ENCODE peak calls at places on chromosome 14, in four cellular contexts. T is cardiac fibroblast, B is fibroblast of pulmonary artery, Y is body of pancreas. K is an unnamed sample.

GRCh38 chr14:55123101-55123500 is 6.0 kb upstream of the LGALS3 start:
- DNase-seq in T (peak; percentile 94), B (peak; percentile 95), Y (peak; percentile 25), K (peak; percentile 93)

GRCh38 chr14:73237786-73238261 is 518 bp downstream of the PAPLN start:
- DNase-seq in T (no peak), B (no peak), Y (no peak), K (no peak)

GRCh38 chr14:101473795-101474562 is 87.3 kb upstream of the DIO3 start:
- DNase-seq in T (no peak), B (no peak), Y (no peak), K (no peak)

GRCh38 chr14:59438148-59438766 is 26.9 kb downstream of the GPR135 start:
- DNase-seq in T (peak; percentile 84), B (peak; percentile 87), Y (no peak), K (peak; percentile 94)

GRCh38 chr14:104928391-104929133 is 3.9 kb downstream of the PLD4 start:
- DNase-seq in T (no peak), B (no peak), Y (no peak), K (no peak)

GRCh38 chr14:97416550-97416949 is 619.4 kb downstream of the VRK1 start:
- DNase-seq in T (no peak), B (no peak), Y (no peak), K (no peak)

GRCh38 chr14:63435204-63435603 is 108.0 kb downstream of the PPP2R5E start:
- DNase-seq in T (no peak), B (no peak), Y (no peak), K (no peak)

GRCh38 chr14:60101801-60102200 is 10.1 kb downstream of the PCNX4 start:
- DNase-seq in T (no peak), B (peak; percentile 17), Y (no peak), K (no peak)

GRCh38 chr14:22887990-22888378 is 5.0 kb downstream of the REM2 start:
- DNase-seq in T (no peak), B (no peak), Y (no peak), K (no peak)

GRCh38 chr14:83019744-83020414 is 1486.2 kb upstream of the SEL1L start:
- DNase-seq in T (no peak), B (no peak), Y (no peak), K (no peak)

GRCh38 chr14:65229431-65230286 is 127.3 kb upstream of the MAX start:
- DNase-seq in T (peak; percentile 46), B (peak; percentile 43), Y (peak; percentile 38), K (peak; percentile 63)
- H3K4me3 ChIP-seq in T (no peak overlapping the region), B (peak overlapping the region; percentile 28), Y (no peak overlapping the region), K (peak overlapping the region; percentile 35)

GRCh38 chr14:90922141-90922540 is 105.9 kb upstream of the TTC7B start:
- DNase-seq in T (no peak), B (no peak), Y (no peak), K (no peak)

DNA sequence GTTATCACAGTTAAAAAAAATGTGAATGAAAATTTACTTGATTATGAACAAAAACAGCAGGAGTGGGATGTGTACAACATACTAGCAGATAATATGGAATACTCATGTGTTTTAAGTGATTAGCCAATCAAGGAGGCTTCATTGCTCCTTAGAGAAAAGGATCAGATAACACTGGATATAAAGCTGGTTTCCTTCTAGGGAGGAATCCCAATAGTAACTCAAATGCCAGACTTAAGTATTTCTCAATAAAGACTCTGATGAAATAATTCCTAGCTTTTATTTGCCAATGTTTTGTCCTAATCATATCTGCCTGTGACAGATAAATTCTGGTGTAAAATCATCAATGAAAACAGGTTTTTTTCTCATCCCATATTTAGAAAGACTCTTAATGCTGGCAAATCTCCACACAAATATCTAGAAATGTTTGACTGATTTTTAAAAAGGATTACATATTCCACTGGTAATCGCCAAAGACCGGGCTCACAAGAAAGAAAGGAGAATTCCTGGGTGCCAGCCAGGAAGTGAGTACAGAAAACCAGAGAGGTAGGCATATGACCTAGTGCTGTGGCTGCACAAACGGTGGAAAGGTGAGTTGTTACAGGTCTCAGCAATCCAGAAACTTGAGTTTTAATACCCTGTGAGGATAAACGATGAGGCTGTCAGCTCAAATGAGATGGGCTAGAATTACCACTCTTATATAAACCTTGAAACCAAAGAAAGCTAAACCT is 108.6 kb upstream of the TTC7B start:
- DNase-seq in T (peak; percentile 45), B (peak; percentile 52), Y (peak; percentile 34), K (peak; percentile 67)
- TF ChIP-seq CTCF in T (no peak), B (no peak), Y (no peak), K (no peak)

GRCh38 chr14:76829016-76829365 is 2.8 kb downstream of the LRRC74A start:
- DNase-seq in T (peak; percentile 68), B (peak; percentile 64), Y (peak; percentile 80), K (no peak)

GRCh38 chr14:76828339-76829015 is 2.3 kb downstream of the LRRC74A start:
- DNase-seq in T (peak; percentile 21), B (peak; percentile 18), Y (peak; percentile 92), K (no peak)

GRCh38 chr14:76826122-76826521 is at the start of gene LRRC74A:
- DNase-seq in T (no peak), B (no peak), Y (peak; percentile 34), K (no peak)

GRCh38 chr14:76829650-76830421 is 3.6 kb downstream of the LRRC74A start:
- DNase-seq in T (peak; percentile 81), B (peak; percentile 77), Y (peak; percentile 95), K (no peak)

DNA sequence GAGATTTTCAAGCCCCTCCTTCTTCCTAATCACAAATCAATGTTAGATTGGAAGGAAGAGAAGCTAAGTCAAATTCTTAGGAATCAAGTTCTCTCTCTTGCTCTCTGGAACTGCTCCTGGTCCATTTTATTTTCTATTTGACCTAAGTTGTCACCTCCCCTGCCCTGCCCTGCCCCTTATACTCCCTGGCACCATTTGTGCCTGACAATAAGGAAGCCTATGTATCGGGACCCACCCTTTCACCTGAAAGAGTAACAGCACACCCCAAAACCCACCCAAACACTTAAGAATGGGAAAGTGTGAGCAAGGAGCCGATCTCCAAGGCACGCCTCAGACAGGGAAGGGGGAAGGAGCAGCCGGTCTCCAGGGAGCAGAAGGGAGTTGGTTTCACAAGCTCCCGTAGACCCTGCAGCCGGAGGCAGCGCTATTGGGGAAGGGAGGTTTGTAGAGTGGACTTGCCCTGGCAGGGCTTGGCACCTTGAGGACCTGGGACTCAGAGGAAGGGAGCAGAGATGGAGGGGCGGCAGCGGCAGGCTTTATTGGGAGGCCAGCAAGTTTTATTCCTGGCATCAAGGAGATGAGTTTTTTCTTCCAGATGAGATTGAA is 1.6 kb downstream of the LRRC74A start:
- DNase-seq in T (peak; percentile 51), B (peak; percentile 41), Y (peak; percentile 53), K (peak; percentile 36)
- H3K4me3 ChIP-seq in T (peak overlapping the region; percentile 20), B (peak overlapping the region; percentile 27), Y (no peak overlapping the region), K (peak overlapping the region; percentile 53)

GRCh38 chr14:71704210-71704609 is 228.0 kb upstream of the RGS6 start:
- DNase-seq in T (no peak), B (no peak), Y (no peak), K (no peak)

GRCh38 chr14:71702799-71703198 is 229.4 kb upstream of the RGS6 start:
- DNase-seq in T (peak; percentile 39), B (no peak), Y (no peak), K (no peak)

GRCh38 chr14:71701990-71702389 is 230.2 kb upstream of the RGS6 start:
- DNase-seq in T (no peak), B (no peak), Y (no peak), K (no peak)

GRCh38 chr14:71703477-71703876 is 228.8 kb upstream of the RGS6 start:
- DNase-seq in T (peak; percentile 77), B (peak; percentile 75), Y (no peak), K (peak; percentile 66)

GRCh38 chr14:71705460-71705859 is 226.8 kb upstream of the RGS6 start:
- DNase-seq in T (no peak), B (no peak), Y (no peak), K (no peak)
- TF ChIP-seq CTCF in T (no peak), B (no peak), Y (no peak), K (no peak)

GRCh38 chr14:99716850-99717681 is 33.0 kb downstream of the CYP46A1 start:
- DNase-seq in T (no peak), B (no peak), Y (no peak), K (no peak)
- H3K4me3 ChIP-seq in T (no peak overlapping the region), B (no peak overlapping the region), Y (no peak overlapping the region), K (no peak overlapping the region)

K was measured in fibroblast of the aortic adventitia.